ENCODE peak calls at places on chromosomes 4 and X, in ten cellular contexts. One of them, this sample, is unnamed.

GRCh38 chrX:5632887-5633286 is 595.8 kb downstream of the NLGN4X start:
- DNase-seq in mammary epithelial cell: no peak
- DNase-seq in K562: no peak
- DNase-seq in endothelial cell of umbilical vein: no peak
- DNase-seq in IMR-90: no peak
- DNase-seq in neuronal stem cell: no peak
- DNase-seq in hepatocyte: no peak
- DNase-seq in HCT116: no peak
- DNase-seq in GM12878: no peak
- DNase-seq in osteoblast: no peak
- DNase-seq in this sample: no peak

GRCh38 chr4:177441061-177441802 is 1.0 kb downstream of the AGA start:
- DNase-seq in mammary epithelial cell: peak; percentile 6
- DNase-seq in K562: peak; percentile 15
- DNase-seq in endothelial cell of umbilical vein: no peak
- DNase-seq in IMR-90: peak; percentile 28
- DNase-seq in neuronal stem cell: no peak
- DNase-seq in hepatocyte: peak; percentile 20
- DNase-seq in HCT116: no peak
- DNase-seq in GM12878: peak; percentile 17
- DNase-seq in osteoblast: peak; percentile 62
- DNase-seq in this sample: peak; percentile 79

GRCh38 chr4:153061971-153062370 is 125.8 kb downstream of the FHDC1 start:
- DNase-seq in mammary epithelial cell: no peak
- DNase-seq in K562: no peak
- DNase-seq in endothelial cell of umbilical vein: no peak
- DNase-seq in IMR-90: no peak
- DNase-seq in neuronal stem cell: no peak
- DNase-seq in hepatocyte: no peak
- DNase-seq in HCT116: no peak
- DNase-seq in GM12878: no peak
- DNase-seq in osteoblast: no peak
- DNase-seq in this sample: no peak

GRCh38 chr4:121827851-121828250 is 4.2 kb upstream of the CCNA2 start:
- DNase-seq in mammary epithelial cell: peak; percentile 35
- DNase-seq in K562: no peak
- DNase-seq in endothelial cell of umbilical vein: no peak
- DNase-seq in IMR-90: peak; percentile 64
- DNase-seq in neuronal stem cell: no peak
- DNase-seq in hepatocyte: no peak
- DNase-seq in HCT116: no peak
- DNase-seq in GM12878: no peak
- DNase-seq in osteoblast: peak; percentile 31
- DNase-seq in this sample: no peak

GRCh38 chr4:151407466-151408379 is 1.3 kb upstream of the FHIP1A start:
- DNase-seq in mammary epithelial cell: peak; percentile 66
- DNase-seq in K562: no peak
- DNase-seq in endothelial cell of umbilical vein: no peak
- DNase-seq in IMR-90: no peak
- DNase-seq in neuronal stem cell: no peak
- DNase-seq in hepatocyte: peak; percentile 57
- DNase-seq in HCT116: no peak
- DNase-seq in GM12878: peak; percentile 40
- DNase-seq in osteoblast: peak; percentile 83
- DNase-seq in this sample: no peak

GRCh38 chr4:165364452-165365080 is 14.2 kb upstream of the CPE start:
- DNase-seq in mammary epithelial cell: peak; percentile 86
- DNase-seq in K562: no peak
- DNase-seq in endothelial cell of umbilical vein: no peak
- DNase-seq in IMR-90: no peak
- DNase-seq in neuronal stem cell: no peak
- DNase-seq in hepatocyte: peak; percentile 77
- DNase-seq in HCT116: no peak
- DNase-seq in GM12878: no peak
- DNase-seq in osteoblast: no peak
- DNase-seq in this sample: no peak

GRCh38 chr4:139665690-139666529 is at the start of gene MGST2:
- DNase-seq in mammary epithelial cell: peak; percentile 61
- DNase-seq in K562: peak; percentile 67
- DNase-seq in endothelial cell of umbilical vein: peak; percentile 95
- DNase-seq in IMR-90: peak; percentile 79
- DNase-seq in neuronal stem cell: peak; percentile 64
- DNase-seq in hepatocyte: peak; percentile 87
- DNase-seq in HCT116: no peak
- DNase-seq in GM12878: no peak
- DNase-seq in osteoblast: peak; percentile 83
- DNase-seq in this sample: peak; percentile 58

GRCh38 chr4:53313510-53313909 is 52.4 kb downstream of the SCFD2 start:
- DNase-seq in mammary epithelial cell: peak; percentile 6
- DNase-seq in K562: peak; percentile 17
- DNase-seq in endothelial cell of umbilical vein: no peak
- DNase-seq in IMR-90: peak; percentile 44
- DNase-seq in neuronal stem cell: peak; percentile 24
- DNase-seq in hepatocyte: peak; percentile 29
- DNase-seq in HCT116: no peak
- DNase-seq in GM12878: no peak
- DNase-seq in osteoblast: peak; percentile 61
- DNase-seq in this sample: peak; percentile 21

GRCh38 chrX:102863735-102864134 is 73.3 kb upstream of the RAB40AL start:
- DNase-seq in mammary epithelial cell: peak; percentile 71
- DNase-seq in K562: peak; percentile 74
- DNase-seq in endothelial cell of umbilical vein: peak; percentile 87
- DNase-seq in IMR-90: peak; percentile 74
- DNase-seq in neuronal stem cell: peak; percentile 62
- DNase-seq in hepatocyte: peak; percentile 81
- DNase-seq in HCT116: peak; percentile 39
- DNase-seq in GM12878: peak; percentile 45
- DNase-seq in osteoblast: peak; percentile 36
- DNase-seq in this sample: peak; percentile 56

GRCh38 chr4:41375561-41375960 is 118.8 kb downstream of the UCHL1 start:
- DNase-seq in mammary epithelial cell: no peak
- DNase-seq in K562: no peak
- DNase-seq in endothelial cell of umbilical vein: no peak
- DNase-seq in IMR-90: no peak
- DNase-seq in neuronal stem cell: no peak
- DNase-seq in hepatocyte: no peak
- DNase-seq in HCT116: no peak
- DNase-seq in GM12878: no peak
- DNase-seq in osteoblast: no peak
- DNase-seq in this sample: no peak

GRCh38 chrX:114058988-114059418 is 524.9 kb upstream of the HTR2C start:
- DNase-seq in mammary epithelial cell: no peak
- DNase-seq in K562: no peak
- DNase-seq in endothelial cell of umbilical vein: no peak
- DNase-seq in IMR-90: no peak
- DNase-seq in neuronal stem cell: no peak
- DNase-seq in hepatocyte: no peak
- DNase-seq in HCT116: no peak
- DNase-seq in GM12878: no peak
- DNase-seq in osteoblast: no peak
- DNase-seq in this sample: no peak

GRCh38 chrX:30637874-30638793 is 15.1 kb upstream of the GK start:
- DNase-seq in mammary epithelial cell: no peak
- DNase-seq in K562: no peak
- DNase-seq in endothelial cell of umbilical vein: no peak
- DNase-seq in IMR-90: no peak
- DNase-seq in neuronal stem cell: no peak
- DNase-seq in hepatocyte: no peak
- DNase-seq in HCT116: no peak
- DNase-seq in GM12878: no peak
- DNase-seq in osteoblast: no peak
- DNase-seq in this sample: no peak

DNA sequence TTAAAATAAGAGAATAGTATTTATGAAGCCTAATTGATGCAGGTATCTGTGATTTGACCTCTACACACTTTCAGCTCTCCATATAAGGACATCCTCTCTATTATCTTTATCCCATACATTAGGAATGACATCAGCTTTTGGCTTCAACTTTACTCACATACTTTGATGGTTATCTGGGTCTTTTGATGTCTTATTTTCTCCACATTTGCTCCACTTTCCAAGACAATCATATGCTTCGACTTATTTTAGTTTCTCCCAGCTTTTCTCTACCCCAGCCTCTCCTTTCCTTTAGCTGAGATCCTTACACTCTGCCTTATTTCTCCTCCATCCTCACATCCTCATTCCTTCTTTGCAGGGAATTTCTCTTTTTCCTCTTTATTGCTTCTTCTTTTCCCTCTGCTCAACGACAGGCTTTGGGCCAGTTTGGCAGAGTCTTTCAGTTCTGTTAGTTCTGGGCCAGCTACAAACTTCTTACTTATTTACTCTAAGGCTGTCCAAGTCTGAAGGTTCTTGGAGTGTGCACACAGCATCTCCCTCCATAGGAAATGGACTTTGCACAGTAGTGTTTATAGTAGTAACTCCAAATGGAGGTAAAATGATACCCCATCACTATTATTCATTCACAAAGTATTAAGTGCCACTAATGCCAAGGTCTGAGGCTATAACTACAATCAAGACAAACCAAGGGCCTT is 50.5 kb downstream of the SLC4A4 start:
- DNase-seq in mammary epithelial cell: no peak
- DNase-seq in K562: no peak
- DNase-seq in endothelial cell of umbilical vein: no peak
- DNase-seq in IMR-90: peak; percentile 81
- DNase-seq in neuronal stem cell: no peak
- DNase-seq in hepatocyte: peak; percentile 45
- DNase-seq in HCT116: no peak
- DNase-seq in GM12878: no peak
- DNase-seq in osteoblast: no peak
- DNase-seq in this sample: no peak
- H3K4me2 ChIP-seq in mammary epithelial cell: no peak overlapping the region
- H3K4me2 ChIP-seq in K562: no peak overlapping the region
- H3K4me2 ChIP-seq in endothelial cell of umbilical vein: no peak overlapping the region
- H3K4me2 ChIP-seq in IMR-90: peak overlapping the region; percentile 64
- H3K4me2 ChIP-seq in neuronal stem cell: no peak overlapping the region
- H3K4me2 ChIP-seq in hepatocyte: peak overlapping the region; percentile 25
- H3K4me2 ChIP-seq in HCT116: no peak overlapping the region
- H3K4me2 ChIP-seq in GM12878: no peak overlapping the region
- H3K4me2 ChIP-seq in osteoblast: peak overlapping the region; percentile 34
- H3K4me2 ChIP-seq in this sample: no peak overlapping the region

DNA sequence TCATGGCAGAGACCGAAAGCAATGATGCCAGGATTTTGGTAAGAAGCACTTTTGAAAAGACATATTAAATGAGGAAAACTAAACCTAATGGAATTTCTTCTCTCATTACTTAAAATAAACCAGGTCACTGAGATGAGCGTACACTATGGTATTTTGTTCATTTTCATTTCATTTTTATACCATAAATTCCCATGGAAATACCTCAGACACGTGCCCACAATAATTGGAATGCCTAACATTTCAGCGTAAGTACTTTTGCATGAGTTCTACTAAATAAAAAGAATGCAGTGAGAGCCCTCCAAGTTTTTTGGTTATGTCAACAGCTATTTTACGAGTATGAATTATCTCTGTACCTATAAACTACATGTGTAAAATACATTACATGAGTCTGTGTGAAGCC is 3.2 kb downstream of the CAMK2D start:
- DNase-seq in mammary epithelial cell: peak; percentile 26
- DNase-seq in K562: no peak
- DNase-seq in endothelial cell of umbilical vein: peak; percentile 10
- DNase-seq in IMR-90: peak; percentile 81
- DNase-seq in neuronal stem cell: no peak
- DNase-seq in hepatocyte: no peak
- DNase-seq in HCT116: no peak
- DNase-seq in GM12878: no peak
- DNase-seq in osteoblast: peak; percentile 69
- DNase-seq in this sample: no peak
- H3K4me2 ChIP-seq in mammary epithelial cell: peak overlapping the region; percentile 94
- H3K4me2 ChIP-seq in K562: no peak overlapping the region
- H3K4me2 ChIP-seq in endothelial cell of umbilical vein: peak overlapping the region; percentile 51
- H3K4me2 ChIP-seq in IMR-90: peak overlapping the region; percentile 78
- H3K4me2 ChIP-seq in neuronal stem cell: no peak overlapping the region
- H3K4me2 ChIP-seq in hepatocyte: peak overlapping the region; percentile 93
- H3K4me2 ChIP-seq in HCT116: peak overlapping the region; percentile 95
- H3K4me2 ChIP-seq in GM12878: peak overlapping the region; percentile 69
- H3K4me2 ChIP-seq in osteoblast: peak overlapping the region; percentile 94
- H3K4me2 ChIP-seq in this sample: peak overlapping the region; percentile 95

DNA sequence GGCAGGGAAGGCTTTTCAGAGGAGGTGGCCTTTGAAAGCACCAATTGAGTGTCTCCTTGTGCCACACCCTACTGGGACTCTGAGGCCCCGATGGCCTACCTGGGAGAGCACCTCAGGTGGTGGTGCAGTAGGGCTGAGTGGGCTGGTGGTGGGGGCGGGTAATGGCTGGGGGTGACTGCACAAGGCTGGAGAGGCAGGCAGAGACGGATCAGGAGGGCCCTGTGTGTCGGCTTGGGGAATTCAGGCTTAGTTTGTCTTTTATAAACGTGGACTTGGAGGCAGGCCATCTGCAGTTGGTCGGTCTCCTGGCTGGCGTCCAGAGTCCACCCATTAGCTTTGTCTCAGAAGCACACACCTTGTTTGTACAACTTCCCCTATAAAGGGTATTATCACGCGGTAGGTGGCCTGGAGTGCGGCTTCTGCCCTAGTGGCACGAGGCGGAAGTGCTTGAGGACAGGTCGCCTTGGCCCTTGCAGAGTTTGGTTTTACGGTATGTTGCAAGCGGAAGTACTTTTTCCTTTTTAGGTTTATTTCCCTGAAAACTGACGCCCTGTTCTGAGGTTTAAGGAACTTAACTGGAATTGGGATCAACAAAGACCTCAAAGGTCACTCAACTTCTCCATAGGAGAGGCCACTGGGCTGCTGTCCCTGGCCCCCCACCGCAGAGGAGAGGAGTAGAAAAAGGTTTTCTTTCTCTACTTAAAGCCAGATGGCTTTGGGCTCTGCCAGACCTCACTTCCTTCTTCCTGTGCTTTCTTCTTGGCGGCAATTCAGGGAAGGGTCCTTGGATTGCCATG is 8.0 kb downstream of the TBC1D14 start:
- DNase-seq in mammary epithelial cell: no peak
- DNase-seq in K562: peak; percentile 63
- DNase-seq in endothelial cell of umbilical vein: peak; percentile 55
- DNase-seq in IMR-90: no peak
- DNase-seq in neuronal stem cell: no peak
- DNase-seq in hepatocyte: peak; percentile 92
- DNase-seq in HCT116: peak; percentile 79
- DNase-seq in GM12878: no peak
- DNase-seq in osteoblast: no peak
- DNase-seq in this sample: peak; percentile 56
- H3K4me2 ChIP-seq in mammary epithelial cell: no peak overlapping the region
- H3K4me2 ChIP-seq in K562: peak overlapping the region; percentile 74
- H3K4me2 ChIP-seq in endothelial cell of umbilical vein: no peak overlapping the region
- H3K4me2 ChIP-seq in IMR-90: no peak overlapping the region
- H3K4me2 ChIP-seq in neuronal stem cell: no peak overlapping the region
- H3K4me2 ChIP-seq in hepatocyte: peak overlapping the region; percentile 68
- H3K4me2 ChIP-seq in HCT116: peak overlapping the region; percentile 76
- H3K4me2 ChIP-seq in GM12878: peak overlapping the region; percentile 35
- H3K4me2 ChIP-seq in osteoblast: no peak overlapping the region
- H3K4me2 ChIP-seq in this sample: peak overlapping the region; percentile 37

DNA sequence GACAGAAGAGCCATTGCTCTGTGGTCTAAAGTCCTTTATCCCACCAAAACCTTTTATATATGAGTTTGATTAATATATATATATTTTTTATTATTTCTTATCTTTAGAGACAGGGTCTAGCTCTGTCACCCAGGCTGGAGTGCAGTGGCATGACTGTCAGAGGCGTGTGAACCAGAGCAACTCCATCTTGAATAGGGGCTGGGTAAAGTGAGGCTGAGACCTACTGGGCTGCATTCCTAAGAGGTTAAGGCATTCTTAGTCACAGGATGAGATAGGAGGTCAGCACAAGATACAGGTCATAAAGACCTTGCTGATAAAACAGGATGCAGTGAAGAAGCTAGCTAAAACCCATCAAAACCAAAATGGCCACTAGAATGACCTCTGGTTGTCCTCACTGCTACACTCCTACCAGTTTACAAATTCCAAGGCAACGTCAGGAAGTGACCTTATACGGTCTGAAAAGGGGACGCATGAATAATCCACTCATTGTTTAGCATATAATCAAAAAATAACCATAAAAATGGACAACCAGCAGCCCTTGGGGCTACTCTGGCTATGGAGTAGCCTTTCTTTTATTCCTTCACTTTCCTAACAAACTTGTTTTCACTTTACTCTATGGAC is 10.5 kb downstream of the TBCK start:
- DNase-seq in mammary epithelial cell: no peak
- DNase-seq in K562: no peak
- DNase-seq in endothelial cell of umbilical vein: no peak
- DNase-seq in IMR-90: no peak
- DNase-seq in neuronal stem cell: no peak
- DNase-seq in hepatocyte: no peak
- DNase-seq in HCT116: no peak
- DNase-seq in GM12878: no peak
- DNase-seq in osteoblast: no peak
- DNase-seq in this sample: no peak
- H3K4me2 ChIP-seq in mammary epithelial cell: no peak overlapping the region
- H3K4me2 ChIP-seq in K562: no peak overlapping the region
- H3K4me2 ChIP-seq in endothelial cell of umbilical vein: no peak overlapping the region
- H3K4me2 ChIP-seq in IMR-90: no peak overlapping the region
- H3K4me2 ChIP-seq in neuronal stem cell: no peak overlapping the region
- H3K4me2 ChIP-seq in hepatocyte: no peak overlapping the region
- H3K4me2 ChIP-seq in HCT116: no peak overlapping the region
- H3K4me2 ChIP-seq in GM12878: no peak overlapping the region
- H3K4me2 ChIP-seq in osteoblast: no peak overlapping the region
- H3K4me2 ChIP-seq in this sample: no peak overlapping the region

This sample was measured in OCI-LY7.